ENCODE peak calls at places on chromosomes 16 and 17, in six cellular contexts. T is breast epithelium; I is fibroblast of the conjunctiva; Z is PC-9; U is effector memory CD8-positive, alpha-beta T cell; E is NCI-H446. S is an unnamed sample.

GRCh38 chr17:44241104-44241503 is 21.6 kb upstream of the UBTF start:
- DNase-seq in I (no peak), Z (no peak), U (no peak), T (no peak), E (no peak), S (no peak)

GRCh38 chr17:72715906-72716572 is 376.4 kb downstream of the SLC39A11 start:
- DNase-seq in E (no peak), Z (peak), T (no peak), I (peak), U (no peak), S (no peak)

GRCh38 chr16:17939723-17940122 is 396.8 kb downstream of the NPIPA8 start:
- DNase-seq in E (no peak), T (no peak), I (no peak), Z (no peak), U (no peak), S (no peak)

GRCh38 chr17:5500247-5500803 is 14.0 kb downstream of the MIS12 start:
- DNase-seq in I (no peak), E (no peak), T (no peak), U (no peak), Z (no peak), S (no peak)

GRCh38 chr16:71474864-71475263 is 12.8 kb upstream of the ZNF23 start:
- DNase-seq in T (no peak), U (no peak), E (no peak), Z (peak), I (peak), S (no peak)

GRCh38 chr17:72618018-72618509 is 474.4 kb downstream of the SLC39A11 start:
- DNase-seq in E (no peak), Z (peak), T (no peak), I (no peak), U (no peak), S (peak)

GRCh38 chr17:63247706-63248105 is 198.4 kb downstream of the CYB561 start:
- DNase-seq in T (no peak), Z (no peak), U (no peak), E (no peak), I (no peak), S (no peak)

GRCh38 chr17:48236681-48237134 is 129.1 kb downstream of the SNX11 start:
- DNase-seq in U (no peak), T (no peak), Z (peak), E (no peak), I (no peak), S (no peak)

GRCh38 chr16:85202631-85203461 is 90.6 kb upstream of the CIBAR2 start:
- DNase-seq in I (peak), E (peak), T (no peak), Z (no peak), U (no peak), S (no peak)

GRCh38 chr16:3012246-3012645 is 477 bp upstream of the CLDN9 start:
- DNase-seq in I (no peak), U (no peak), E (no peak), T (no peak), Z (no peak), S (no peak)

GRCh38 chr17:16418684-16419066 is 3.3 kb downstream of the TRPV2 start:
- DNase-seq in T (no peak), E (no peak), I (no peak), U (no peak), Z (no peak), S (no peak)

GRCh38 chr17:51434434-51435170 is 174.3 kb downstream of the UTP18 start:
- DNase-seq in E (no peak), Z (peak), U (no peak), T (no peak), I (no peak), S (no peak)

GRCh38 chr17:72407336-72408121 is 286.7 kb downstream of the SOX9 start:
- DNase-seq in E (peak), I (peak), Z (peak), U (no peak), T (peak), S (no peak)

GRCh38 chr17:44779211-44780025 is 20.6 kb downstream of the ADAM11 start:
- DNase-seq in I (peak), Z (peak), E (peak), T (peak), U (peak), S (peak)

GRCh38 chr17:38415250-38416194 is 12.7 kb upstream of the ARHGAP23 start:
- DNase-seq in T (no peak), E (peak), U (no peak), I (peak), Z (no peak), S (no peak)

S was measured in CD4-positive, alpha-beta T cell.